ENCODE peak calls at places on chromosomes 12 and 14, in ten cellular contexts. I, Z, V, R, M, N, E, W, A and O are unnamed samples.

GRCh38 chr12:88944403-88944802 is 364.1 kb upstream of the KITLG start:
- DNase-seq in I (no peak), A (no peak), R (peak; percentile 28), V (peak; percentile 84), M (no peak), Z (no peak), N (peak; percentile 91), W (no peak), E (no peak), O (no peak)

GRCh38 chr12:93186131-93186530 is 191.6 kb upstream of the NUDT4 start:
- DNase-seq in Z (no peak), V (no peak), W (no peak), E (no peak), N (no peak), I (no peak), M (no peak), A (no peak), R (peak; percentile 47), O (no peak)

GRCh38 chr12:84128117-84128991 is 784.2 kb downstream of the SLC6A15 start:
- DNase-seq in R (no peak), E (no peak), Z (no peak), M (no peak), W (peak; percentile 20), I (no peak), V (no peak), N (no peak), A (no peak), O (no peak)

GRCh38 chr12:77746108-77746507 is 84.6 kb upstream of the NAV3 start:
- DNase-seq in I (no peak), Z (no peak), R (peak; percentile 50), E (no peak), N (peak; percentile 51), W (no peak), A (no peak), V (no peak), M (peak; percentile 29), O (peak; percentile 16)

GRCh38 chr12:53251477-53252348 is 16.4 kb upstream of the ESPL1 start:
- DNase-seq in Z (no peak), V (peak; percentile 80), I (peak; percentile 68), E (peak; percentile 80), M (no peak), N (peak; percentile 74), A (peak; percentile 96), W (peak; percentile 90), R (peak; percentile 67), O (no peak)

GRCh38 chr12:6852651-6853354 is 853 bp downstream of the USP5 start:
- DNase-seq in R (peak; percentile 82), I (peak; percentile 63), E (peak; percentile 52), N (peak; percentile 61), W (no peak), V (peak; percentile 54), A (peak; percentile 64), M (no peak), Z (no peak), O (peak; percentile 62)

GRCh38 chr12:132695431-132695830 is 8.0 kb downstream of the PXMP2 start:
- DNase-seq in E (no peak), V (no peak), I (no peak), R (no peak), M (no peak), W (no peak), Z (no peak), A (no peak), N (no peak), O (no peak)

GRCh38 chr14:58560208-58560607 is 77.6 kb upstream of the DACT1 start:
- DNase-seq in M (no peak), E (no peak), R (peak; percentile 46), I (no peak), Z (no peak), V (peak; percentile 83), A (no peak), N (peak; percentile 64), W (no peak), O (peak; percentile 39)

GRCh38 chr12:124663206-124663605 is 95.8 kb upstream of the NCOR2 start:
- DNase-seq in V (no peak), E (no peak), N (no peak), A (no peak), W (no peak), R (no peak), Z (no peak), I (no peak), M (no peak), O (no peak)

GRCh38 chr14:100840286-100840685 is 14.4 kb downstream of the MEG3 start:
- DNase-seq in E (no peak), Z (no peak), R (no peak), N (no peak), V (no peak), I (no peak), W (no peak), A (peak; percentile 95), M (no peak), O (no peak)

GRCh38 chr14:30573203-30573814 is 14.4 kb downstream of the G2E3 start:
- DNase-seq in E (no peak), M (no peak), A (no peak), I (no peak), N (peak; percentile 63), Z (no peak), V (peak; percentile 37), R (peak; percentile 46), W (no peak), O (peak; percentile 34)

GRCh38 chr12:47080725-47081502 is 1.2 kb upstream of the AMIGO2 start:
- DNase-seq in V (peak; percentile 75), N (peak; percentile 88), M (no peak), A (peak; percentile 51), R (peak; percentile 38), W (peak; percentile 87), Z (no peak), I (no peak), E (no peak), O (no peak)

GRCh38 chr14:45838597-45838996 is 585.6 kb upstream of the MIS18BP1 start:
- DNase-seq in M (no peak), R (no peak), I (no peak), Z (no peak), E (no peak), N (no peak), V (peak; percentile 57), W (no peak), A (peak; percentile 1), O (no peak)

GRCh38 chr12:5796171-5797091 is 148.6 kb downstream of the ANO2 start:
- DNase-seq in A (peak; percentile 83), N (no peak), I (no peak), M (no peak), W (peak; percentile 72), E (peak; percentile 59), V (peak; percentile 22), R (no peak), Z (no peak), O (no peak)

GRCh38 chr12:102543494-102543893 is 63.1 kb upstream of the IGF1 start:
- DNase-seq in A (no peak), W (no peak), R (no peak), M (no peak), Z (no peak), I (no peak), E (no peak), V (no peak), N (no peak), O (no peak)

DNA sequence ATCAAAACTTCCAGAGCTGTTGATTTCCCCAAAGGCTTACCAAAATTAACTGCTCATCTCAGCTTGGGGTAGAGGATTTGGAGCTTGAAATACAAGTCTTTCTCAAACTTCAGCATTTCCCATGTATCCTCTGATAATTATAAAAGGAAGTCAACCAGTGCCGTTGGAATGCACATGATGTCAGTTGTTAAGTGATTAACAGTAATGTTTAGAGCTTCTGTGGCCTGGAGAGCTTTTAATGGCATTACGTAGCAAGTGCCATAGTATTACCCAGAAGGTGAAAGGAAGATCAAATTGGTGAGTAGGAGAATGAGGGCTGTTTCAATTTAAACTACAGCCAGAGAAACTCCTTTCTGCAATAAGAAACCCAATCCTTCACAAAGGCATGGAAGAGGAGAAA is 62.5 kb upstream of the PTPRR start:
- DNase-seq in Z (no peak), I (no peak), N (no peak), A (peak; percentile 4), R (peak; percentile 25), M (no peak), V (no peak), E (no peak), W (no peak), O (no peak)
- H3K27ac ChIP-seq in Z (no peak overlapping the region), I (no peak overlapping the region), N (no peak overlapping the region), A (peak overlapping the region; percentile 94), R (no peak overlapping the region), M (no peak overlapping the region), V (no peak overlapping the region), E (no peak overlapping the region), W (no peak overlapping the region), O (no peak overlapping the region)

GRCh38 chr14:85604021-85604420 is 74.1 kb downstream of the FLRT2 start:
- DNase-seq in N (no peak), R (no peak), M (no peak), A (no peak), I (no peak), Z (no peak), W (no peak), V (no peak), E (no peak), O (no peak)
- H3K27ac ChIP-seq in N (no peak overlapping the region), R (no peak overlapping the region), M (no peak overlapping the region), A (no peak overlapping the region), I (no peak overlapping the region), Z (no peak overlapping the region), W (no peak overlapping the region), V (no peak overlapping the region), E (no peak overlapping the region), O (no peak overlapping the region)

GRCh38 chr12:49054524-49054923 is 6.1 kb downstream of the KMT2D start:
- DNase-seq in V (no peak), A (no peak), I (no peak), W (no peak), Z (no peak), E (no peak), M (no peak), N (no peak), R (no peak), O (no peak)
- H3K27ac ChIP-seq in V (no peak overlapping the region), A (no peak overlapping the region), I (no peak overlapping the region), W (no peak overlapping the region), Z (no peak overlapping the region), E (no peak overlapping the region), M (no peak overlapping the region), N (no peak overlapping the region), R (no peak overlapping the region), O (no peak overlapping the region)

GRCh38 chr12:56158926-56159461 is 835 bp downstream of the MYL6 start:
- DNase-seq in A (peak; percentile 77), R (peak; percentile 89), M (peak; percentile 45), Z (peak; percentile 32), E (peak; percentile 66), N (peak; percentile 57), V (peak; percentile 67), I (peak; percentile 58), W (peak; percentile 88), O (peak; percentile 18)

GRCh38 chr12:56159482-56160105 is 1.4 kb downstream of the MYL6 start:
- DNase-seq in R (no peak), W (no peak), V (no peak), N (peak; percentile 21), A (no peak), Z (no peak), I (no peak), M (no peak), E (no peak), O (no peak)

GRCh38 chr12:56160894-56161667 is 2.9 kb downstream of the MYL6 start:
- DNase-seq in N (no peak), W (no peak), A (peak; percentile 12), M (no peak), V (no peak), E (no peak), I (no peak), Z (no peak), R (no peak), O (no peak)

GRCh38 chr12:56161677-56162351 is 3.7 kb downstream of the MYL6 start:
- DNase-seq in E (no peak), V (no peak), M (no peak), W (no peak), R (no peak), Z (no peak), N (no peak), I (no peak), A (peak; percentile 68), O (no peak)

GRCh38 chr12:56160160-56160763 is 2.1 kb downstream of the MYL6 start:
- DNase-seq in R (no peak), A (no peak), M (no peak), N (peak; percentile 72), W (no peak), V (peak; percentile 28), Z (no peak), I (no peak), E (no peak), O (no peak)
- H3K27ac ChIP-seq in R (peak overlapping the region; percentile 95), A (peak overlapping the region; percentile 77), M (peak overlapping the region; percentile 25), N (peak overlapping the region; percentile 87), W (peak overlapping the region; percentile 96), V (no peak overlapping the region), Z (peak overlapping the region; percentile 99), I (peak overlapping the region; percentile 80), E (no peak overlapping the region), O (peak overlapping the region; percentile 94)